ENCODE peak calls at places on chromosomes 3 and 15, in nine cellular contexts. G is left kidney, J is EL, O is sciatic nerve, E is HCT116, V is right cardiac atrium, C is AG04449, U is NCI-H1048, H is T-helper 2 cell. L is an unnamed sample.

GRCh38 chr15:83475551-83475950 is 28.4 kb downstream of the SH3GL3 start:
- DNase-seq in C (peak), J (peak), V (no peak), O (no peak), U (no peak), H (no peak), G (no peak), E (no peak), L (no peak)

GRCh38 chr15:78418239-78418638 is 19.8 kb upstream of the IREB2 start:
- DNase-seq in H (no peak), G (no peak), V (no peak), U (no peak), E (no peak), O (no peak), C (no peak), J (peak), L (no peak)

GRCh38 chr15:72861511-72861910 is 78.0 kb upstream of the ADPGK start:
- DNase-seq in H (no peak), G (no peak), J (no peak), U (no peak), C (no peak), E (no peak), V (no peak), O (no peak), L (no peak)

GRCh38 chr15:90869601-90870353 is 1.4 kb downstream of the FURIN start:
- DNase-seq in V (peak), E (peak), J (peak), C (no peak), U (no peak), H (no peak), G (peak), O (peak), L (peak)

GRCh38 chr3:189593581-189593980 is 37.6 kb upstream of the TP63 start:
- DNase-seq in J (no peak), V (no peak), G (no peak), E (no peak), O (no peak), H (no peak), C (no peak), U (no peak), L (no peak)

GRCh38 chr15:52103217-52104207 is 9.1 kb downstream of the BCL2L10 start:
- DNase-seq in H (no peak), O (no peak), C (peak), E (peak), V (peak), J (peak), G (no peak), U (no peak), L (peak)

GRCh38 chr15:40755821-40756220 is 767 bp upstream of the RMDN3 start:
- DNase-seq in C (no peak), G (peak), E (no peak), J (no peak), U (no peak), H (no peak), O (no peak), V (no peak), L (no peak)

GRCh38 chr3:57161131-57161538 is 4.0 kb downstream of the IL17RD start:
- DNase-seq in C (no peak), J (no peak), O (no peak), H (no peak), V (peak), E (no peak), U (no peak), G (peak), L (no peak)

GRCh38 chr15:67062365-67062985 is 2.9 kb upstream of the SMAD3 start:
- DNase-seq in O (no peak), G (peak), E (no peak), J (no peak), H (no peak), V (no peak), U (no peak), C (no peak), L (peak)

GRCh38 chr3:11832964-11833621 is 13.6 kb downstream of the TAMM41 start:
- DNase-seq in G (no peak), U (no peak), O (no peak), E (no peak), V (no peak), J (no peak), H (no peak), C (no peak), L (no peak)

GRCh38 chr15:65558336-65558735 is 28.1 kb downstream of the HACD3 start:
- DNase-seq in G (no peak), O (no peak), V (no peak), H (no peak), U (no peak), E (no peak), J (peak), C (no peak), L (no peak)

GRCh38 chr3:41148446-41148845 is 50.9 kb upstream of the CTNNB1 start:
- DNase-seq in G (peak), V (no peak), U (no peak), C (no peak), E (no peak), O (no peak), J (no peak), H (no peak), L (no peak)

GRCh38 chr3:34956511-34956910 is 682.8 kb upstream of the ARPP21 start:
- DNase-seq in J (no peak), G (no peak), C (no peak), H (no peak), U (no peak), V (no peak), O (no peak), E (no peak), L (no peak)

GRCh38 chr15:36373549-36373948 is 205.9 kb upstream of the CDIN1 start:
- DNase-seq in C (no peak), G (peak), J (peak), V (no peak), U (no peak), O (no peak), H (no peak), E (peak), L (no peak)

GRCh38 chr15:61639491-61639890 is 410.4 kb upstream of the RORA start:
- DNase-seq in G (peak), O (no peak), E (no peak), V (no peak), U (no peak), C (no peak), J (no peak), H (no peak), L (no peak)

GRCh38 chr3:51099794-51100542 is 285.1 kb upstream of the MANF start:
- DNase-seq in G (peak), H (no peak), O (peak), C (peak), U (no peak), J (peak), E (peak), V (peak), L (peak)

GRCh38 chr15:76208786-76209424 is 102.4 kb downstream of the ETFA start:
- DNase-seq in U (no peak), J (peak), E (no peak), H (no peak), O (no peak), V (no peak), G (no peak), C (no peak), L (no peak)

GRCh38 chr3:169739067-169739466 is 25.8 kb downstream of the TERC start:
- DNase-seq in O (no peak), J (no peak), V (no peak), U (no peak), E (no peak), G (no peak), H (no peak), C (no peak), L (no peak)

GRCh38 chr15:75192307-75192706 is 9.4 kb upstream of the C15orf39 start:
- DNase-seq in C (no peak), G (no peak), U (no peak), O (no peak), E (no peak), V (peak), J (no peak), H (no peak), L (no peak)

GRCh38 chr3:143775401-143775970 is 72.8 kb downstream of the SLC9A9 start:
- DNase-seq in O (no peak), H (no peak), G (peak), E (peak), V (no peak), J (peak), C (no peak), U (peak), L (no peak)

GRCh38 chr3:17307482-17307881 is 422.7 kb downstream of the PLCL2 start:
- DNase-seq in U (no peak), C (no peak), E (no peak), V (no peak), G (no peak), J (no peak), O (no peak), H (no peak), L (no peak)

GRCh38 chr3:10344147-10344943 is 23.4 kb upstream of the SEC13 start:
- DNase-seq in J (peak), O (no peak), U (peak), V (peak), C (no peak), H (no peak), E (no peak), G (peak), L (peak)

GRCh38 chr15:28273468-28273867 is 48.5 kb downstream of the HERC2 start:
- DNase-seq in E (no peak), U (no peak), C (no peak), O (no peak), V (no peak), J (no peak), H (no peak), G (peak), L (no peak)

GRCh38 chr3:58570851-58571250 is 6.3 kb downstream of the FAM107A start:
- DNase-seq in V (no peak), H (no peak), C (no peak), U (no peak), O (no peak), E (no peak), J (no peak), G (no peak), L (no peak)

GRCh38 chr3:127691494-127691893 is 18.7 kb downstream of the ABTB1 start:
- DNase-seq in C (no peak), O (no peak), J (no peak), V (peak), G (peak), H (no peak), U (no peak), E (no peak), L (no peak)

GRCh38 chr3:181382656-181383055 is 329.1 kb upstream of the SOX2 start:
- DNase-seq in G (no peak), V (no peak), H (no peak), O (no peak), U (no peak), J (no peak), C (no peak), E (no peak), L (no peak)

GRCh38 chr3:190174471-190174870 is 53.8 kb upstream of the P3H2 start:
- DNase-seq in E (no peak), C (no peak), H (no peak), V (no peak), G (no peak), J (no peak), O (no peak), U (no peak), L (no peak)

GRCh38 chr3:107796786-107797185 is 274.0 kb downstream of the BBX start:
- DNase-seq in O (no peak), G (no peak), J (peak), E (no peak), H (no peak), V (no peak), C (peak), U (no peak), L (no peak)

GRCh38 chr3:112736802-112737566 is 96.0 kb upstream of the CCDC80 start:
- DNase-seq in G (no peak), V (no peak), J (no peak), E (no peak), O (no peak), C (no peak), U (no peak), H (no peak), L (no peak)

GRCh38 chr3:154060606-154061380 is 60.4 kb upstream of the ARHGEF26 start:
- DNase-seq in V (no peak), C (no peak), U (no peak), H (no peak), E (no peak), O (no peak), J (no peak), G (peak), L (no peak)

GRCh38 chr3:195809796-195810454 is 1.8 kb downstream of the MUC4 start:
- DNase-seq in J (peak), V (no peak), U (no peak), G (no peak), C (no peak), E (no peak), H (no peak), O (no peak), L (no peak)

GRCh38 chr3:195829897-195830254 is 18.1 kb upstream of the MUC4 start:
- DNase-seq in E (no peak), V (peak), C (no peak), J (no peak), H (no peak), U (no peak), O (no peak), G (no peak), L (no peak)

L was measured in transverse colon.